ENCODE peak calls at places on chromosomes 5 and 9, in eight cellular contexts. Y, W, L, Z, Q, A, E and X are unnamed samples.

GRCh38 chr9:111924281-111924680 is 27.7 kb downstream of the UGCG start:
- DNase-seq in A (no peak), Z (no peak), Q (no peak), Y (no peak), W (no peak), L (peak), E (no peak), X (no peak)

GRCh38 chr5:143086851-143087637 is 316.4 kb downstream of the NR3C1 start:
- DNase-seq in L (peak), Q (peak), W (no peak), A (no peak), Y (no peak), E (no peak), Z (peak), X (no peak)

GRCh38 chr9:120587357-120587756 is 7.4 kb upstream of the CDK5RAP2 start:
- DNase-seq in Q (no peak), A (no peak), E (no peak), Y (no peak), W (no peak), L (no peak), Z (no peak), X (no peak)

GRCh38 chr9:14532716-14533115 is 160.5 kb downstream of the ZDHHC21 start:
- DNase-seq in Q (no peak), L (peak), Y (no peak), Z (peak), A (no peak), E (no peak), W (no peak), X (no peak)

GRCh38 chr9:36142510-36143161 is 6.1 kb downstream of the GLIPR2 start:
- DNase-seq in A (no peak), L (no peak), Q (no peak), Z (no peak), W (no peak), Y (no peak), E (peak), X (peak)

GRCh38 chr5:160271396-160271795 is 41.0 kb downstream of the CCNJL start:
- DNase-seq in A (no peak), L (no peak), Y (no peak), Z (no peak), Q (no peak), W (no peak), E (no peak), X (no peak)

GRCh38 chr5:157750320-157750719 is 6.8 kb downstream of the LSM11 start:
- DNase-seq in Z (no peak), Q (peak), Y (no peak), E (no peak), L (peak), A (no peak), W (no peak), X (no peak)

GRCh38 chr5:31711363-31711762 is 72.4 kb downstream of the PDZD2 start:
- DNase-seq in W (no peak), E (no peak), Q (no peak), Y (no peak), A (no peak), Z (no peak), L (no peak), X (no peak)

GRCh38 chr5:15004506-15004905 is 132.9 kb upstream of the ANKH start:
- DNase-seq in L (no peak), Z (no peak), W (no peak), A (no peak), Y (no peak), E (no peak), Q (no peak), X (no peak)

GRCh38 chr5:55575815-55576583 is 41.2 kb upstream of the PLPP1 start:
- DNase-seq in A (no peak), Q (no peak), E (no peak), W (no peak), L (no peak), Z (no peak), Y (no peak), X (no peak)